ENCODE peak calls at places on chromosome 6, in six cellular contexts. B is DMS153; A is AG20443; U is activated CD8-positive, alpha-beta T cell treated with anti-CD3 and anti-CD28 coated beads for 36 hours; V is NCI-H1048; W is ecto neural progenitor cell. O is an unnamed sample.

GRCh38 chr6:52881662-52881995 is 27.9 kb downstream of the GSTA3 start:
- DNase-seq in B (no peak), A (no peak), U (no peak), V (no peak), W (no peak), O (no peak)

GRCh38 chr6:160990847-160991410 is 640 bp upstream of the MAP3K4 start:
- DNase-seq in B (no peak), A (no peak), U (no peak), V (no peak), W (no peak), O (no peak)

GRCh38 chr6:92023410-92023940 is 1395.9 kb downstream of the EPHA7 start:
- DNase-seq in B (no peak), A (no peak), U (no peak), V (no peak), W (no peak), O (no peak)

GRCh38 chr6:99347804-99348203 is 1.7 kb downstream of the FAXC start:
- DNase-seq in B (no peak), A (no peak), U (no peak), V (no peak), W (no peak), O (no peak)

GRCh38 chr6:126372626-126373025 is 32.7 kb downstream of the CENPW start:
- DNase-seq in B (no peak), A (no peak), U (no peak), V (no peak), W (no peak), O (no peak)

GRCh38 chr6:134883314-134883713 is 66.6 kb downstream of the ALDH8A1 start:
- DNase-seq in B (no peak), A (no peak), U (no peak), V (no peak), W (no peak), O (no peak)

GRCh38 chr6:164442572-164442971 is 866.8 kb downstream of the C6orf118 start:
- DNase-seq in B (no peak), A (no peak), U (no peak), V (no peak), W (no peak), O (no peak)

GRCh38 chr6:43193929-43194328 is 11.9 kb downstream of the CUL9 start:
- DNase-seq in B (no peak), A (no peak), U (no peak), V (no peak), W (peak), O (no peak)

GRCh38 chr6:4804095-4804494 is 27.9 kb downstream of the CDYL start:
- DNase-seq in B (no peak), A (peak), U (peak), V (no peak), W (no peak), O (peak)

GRCh38 chr6:134830194-134830593 is 119.7 kb downstream of the ALDH8A1 start:
- DNase-seq in B (no peak), A (peak), U (no peak), V (no peak), W (no peak), O (no peak)

GRCh38 chr6:158835616-158836221 is 16.6 kb upstream of the EZR start:
- DNase-seq in B (no peak), A (no peak), U (no peak), V (no peak), W (peak), O (no peak)

GRCh38 chr6:154920502-154921200 is 74.5 kb upstream of the TIAM2 start:
- DNase-seq in B (no peak), A (no peak), U (no peak), V (no peak), W (no peak), O (no peak)

GRCh38 chr6:135812085-135812526 is 39.4 kb upstream of the PDE7B start:
- DNase-seq in B (no peak), A (peak), U (no peak), V (no peak), W (no peak), O (no peak)

GRCh38 chr6:106316376-106316769 is 9.2 kb downstream of the ATG5 start:
- DNase-seq in B (no peak), A (no peak), U (no peak), V (no peak), W (no peak), O (no peak)

GRCh38 chr6:43962458-43962857 is 164.8 kb downstream of the MRPL14 start:
- DNase-seq in B (no peak), A (no peak), U (no peak), V (no peak), W (no peak), O (no peak)

GRCh38 chr6:156889469-156889868 is 112.3 kb downstream of the ARID1B start:
- DNase-seq in B (no peak), A (no peak), U (no peak), V (no peak), W (no peak), O (no peak)

GRCh38 chr6:122620428-122620827 is 10.2 kb downstream of the PKIB start:
- DNase-seq in B (no peak), A (no peak), U (no peak), V (no peak), W (no peak), O (no peak)

GRCh38 chr6:4727671-4728435 is 48.4 kb upstream of the CDYL start:
- DNase-seq in B (no peak), A (peak), U (peak), V (no peak), W (no peak), O (peak)

GRCh38 chr6:138844203-138844602 is 48.3 kb downstream of the ECT2L start:
- DNase-seq in B (peak), A (peak), U (no peak), V (no peak), W (no peak), O (no peak)

GRCh38 chr6:131199568-131200272 is 64.5 kb downstream of the AKAP7 start:
- DNase-seq in B (peak), A (peak), U (peak), V (peak), W (peak), O (peak)

GRCh38 chr6:37922563-37922962 is 103.0 kb downstream of the ZFAND3 start:
- DNase-seq in B (no peak), A (no peak), U (no peak), V (no peak), W (no peak), O (no peak)

GRCh38 chr6:56040271-56040670 is 164.9 kb upstream of the BMP5 start:
- DNase-seq in B (no peak), A (peak), U (no peak), V (no peak), W (no peak), O (no peak)

GRCh38 chr6:30810813-30811329 is 66.5 kb upstream of the IER3 start:
- DNase-seq in B (no peak), A (no peak), U (peak), V (no peak), W (no peak), O (peak)

GRCh38 chr6:111667921-111668320 is 62.2 kb upstream of the TRAF3IP2 start:
- DNase-seq in B (peak), A (no peak), U (no peak), V (no peak), W (no peak), O (no peak)

GRCh38 chr6:26087284-26088115 is at the start of gene HFE:
- DNase-seq in B (peak), A (peak), U (peak), V (no peak), W (peak), O (peak)

GRCh38 chr6:44309092-44309491 is 4.1 kb downstream of the AARS2 start:
- DNase-seq in B (no peak), A (peak), U (no peak), V (no peak), W (no peak), O (no peak)

GRCh38 chr6:153392156-153392555 is 261.1 kb upstream of the RGS17 start:
- DNase-seq in B (no peak), A (no peak), U (no peak), V (no peak), W (no peak), O (no peak)

GRCh38 chr6:5095236-5095635 is 10.1 kb downstream of the PPP1R3G start:
- DNase-seq in B (no peak), A (no peak), U (no peak), V (no peak), W (no peak), O (no peak)

GRCh38 chr6:169848946-169849345 is 97.5 kb downstream of the ERMARD start:
- DNase-seq in B (no peak), A (no peak), U (no peak), V (no peak), W (no peak), O (no peak)

GRCh38 chr6:4351857-4352669 is 216.7 kb upstream of the ECI2 start:
- DNase-seq in B (no peak), A (peak), U (no peak), V (no peak), W (no peak), O (no peak)

GRCh38 chr6:44036196-44036595 is 91.1 kb downstream of the MRPL14 start:
- DNase-seq in B (no peak), A (peak), U (no peak), V (no peak), W (no peak), O (no peak)

GRCh38 chr6:75201901-75202672 is 3.8 kb downstream of the COL12A1 start:
- DNase-seq in B (no peak), A (no peak), U (peak), V (no peak), W (peak), O (peak)

GRCh38 chr6:155272353-155273222 is 8.8 kb downstream of the CLDN20 start:
- DNase-seq in B (no peak), A (peak), U (no peak), V (no peak), W (no peak), O (no peak)

GRCh38 chr6:15661815-15662245 is 998 bp downstream of the DTNBP1 start:
- DNase-seq in B (peak), A (no peak), U (no peak), V (no peak), W (no peak), O (no peak)

GRCh38 chr6:140670013-140670412 is 1295.6 kb upstream of the CITED2 start:
- DNase-seq in B (no peak), A (no peak), U (no peak), V (no peak), W (no peak), O (no peak)

O was measured in stimulated activated CD4-positive, alpha-beta T cell treated with anti-CD3 and anti-CD28 coated beads, Interleukin-15, amount 100 ng/mL, for 24 hours.